ENCODE peak calls at places on chromosomes 5 and 9, in four cellular contexts. V is RPMI7951, P is NCI-H510A, M is T-cell. X is an unnamed sample.

GRCh38 chr5:88872971-88873370 is 10.0 kb downstream of the MEF2C start:
- DNase-seq in M (no peak), P (no peak), V (no peak), X (no peak)

GRCh38 chr5:175380701-175381100 is 63.3 kb downstream of the DRD1 start:
- DNase-seq in P (no peak), M (no peak), V (no peak), X (no peak)

GRCh38 chr9:112554516-112554915 is 67.9 kb downstream of the KIAA1958 start:
- DNase-seq in M (no peak), P (no peak), V (peak; percentile 32), X (no peak)

GRCh38 chr5:75446068-75446467 is 65.4 kb downstream of the CERT1 start:
- DNase-seq in M (no peak), V (no peak), P (no peak), X (no peak)

GRCh38 chr9:134768332-134769083 is 112.1 kb upstream of the FCN2 start:
- DNase-seq in V (peak; percentile 37), M (no peak), P (no peak), X (peak; percentile 23)

GRCh38 chr9:129482521-129483466 is 138.1 kb downstream of the C9orf50 start:
- DNase-seq in P (peak; percentile 72), M (no peak), V (peak; percentile 86), X (peak; percentile 87)

GRCh38 chr5:151742870-151743294 is 15.5 kb downstream of the ATOX1 start:
- DNase-seq in M (no peak), V (peak; percentile 71), P (peak; percentile 10), X (peak; percentile 72)

GRCh38 chr5:173327084-173327947 is 898 bp downstream of the STC2 start:
- DNase-seq in M (no peak), P (no peak), V (peak; percentile 43), X (no peak)

GRCh38 chr5:61948151-61948550 is 357.9 kb upstream of the KIF2A start:
- DNase-seq in M (no peak), P (no peak), V (no peak), X (no peak)

X was measured in testis.